ENCODE peak calls at places on chromosomes 6 and 20, in ten cellular contexts. One of them, this sample, is unnamed.

GRCh38 chr6:97215157-97215769 is 67.8 kb downstream of the MMS22L start:
- DNase-seq in naive thymus-derived CD4-positive, alpha-beta T cell: no peak
- DNase-seq in sigmoid colon: no peak
- DNase-seq in ovary: no peak
- DNase-seq in A549: peak
- DNase-seq in mesenchymal stem cell: peak
- DNase-seq in neuronal stem cell: peak
- DNase-seq in GM23248: peak
- DNase-seq in PC-3: peak
- DNase-seq in tibial artery: no peak
- DNase-seq in this sample: no peak

GRCh38 chr6:38533064-38533463 is 106.7 kb downstream of the BTBD9 start:
- DNase-seq in naive thymus-derived CD4-positive, alpha-beta T cell: no peak
- DNase-seq in sigmoid colon: no peak
- DNase-seq in ovary: no peak
- DNase-seq in A549: no peak
- DNase-seq in mesenchymal stem cell: no peak
- DNase-seq in neuronal stem cell: no peak
- DNase-seq in GM23248: no peak
- DNase-seq in PC-3: no peak
- DNase-seq in tibial artery: no peak
- DNase-seq in this sample: no peak

GRCh38 chr6:24403501-24403824 is 727 bp downstream of the MRS2 start:
- DNase-seq in naive thymus-derived CD4-positive, alpha-beta T cell: no peak
- DNase-seq in sigmoid colon: no peak
- DNase-seq in ovary: no peak
- DNase-seq in A549: no peak
- DNase-seq in mesenchymal stem cell: no peak
- DNase-seq in neuronal stem cell: no peak
- DNase-seq in GM23248: no peak
- DNase-seq in PC-3: no peak
- DNase-seq in tibial artery: no peak
- DNase-seq in this sample: no peak

GRCh38 chr6:169101036-169101805 is 152.4 kb downstream of the THBS2 start:
- DNase-seq in naive thymus-derived CD4-positive, alpha-beta T cell: no peak
- DNase-seq in sigmoid colon: no peak
- DNase-seq in ovary: no peak
- DNase-seq in A549: no peak
- DNase-seq in mesenchymal stem cell: no peak
- DNase-seq in neuronal stem cell: no peak
- DNase-seq in GM23248: no peak
- DNase-seq in PC-3: no peak
- DNase-seq in tibial artery: no peak
- DNase-seq in this sample: no peak

GRCh38 chr6:1327630-1328029 is 15.7 kb downstream of the FOXQ1 start:
- DNase-seq in naive thymus-derived CD4-positive, alpha-beta T cell: no peak
- DNase-seq in sigmoid colon: no peak
- DNase-seq in ovary: no peak
- DNase-seq in A549: no peak
- DNase-seq in mesenchymal stem cell: no peak
- DNase-seq in neuronal stem cell: no peak
- DNase-seq in GM23248: peak
- DNase-seq in PC-3: no peak
- DNase-seq in tibial artery: no peak
- DNase-seq in this sample: no peak

GRCh38 chr6:132060591-132060990 is 109.4 kb upstream of the CCN2 start:
- DNase-seq in naive thymus-derived CD4-positive, alpha-beta T cell: no peak
- DNase-seq in sigmoid colon: no peak
- DNase-seq in ovary: no peak
- DNase-seq in A549: peak
- DNase-seq in mesenchymal stem cell: peak
- DNase-seq in neuronal stem cell: no peak
- DNase-seq in GM23248: peak
- DNase-seq in PC-3: peak
- DNase-seq in tibial artery: no peak
- DNase-seq in this sample: no peak

GRCh38 chr20:59151820-59152219 is 11.8 kb upstream of the ZNF831 start:
- DNase-seq in naive thymus-derived CD4-positive, alpha-beta T cell: no peak
- DNase-seq in sigmoid colon: no peak
- DNase-seq in ovary: no peak
- DNase-seq in A549: no peak
- DNase-seq in mesenchymal stem cell: no peak
- DNase-seq in neuronal stem cell: no peak
- DNase-seq in GM23248: no peak
- DNase-seq in PC-3: no peak
- DNase-seq in tibial artery: no peak
- DNase-seq in this sample: no peak

GRCh38 chr20:54174452-54175175 is 828 bp upstream of the CYP24A1 start:
- DNase-seq in naive thymus-derived CD4-positive, alpha-beta T cell: no peak
- DNase-seq in sigmoid colon: no peak
- DNase-seq in ovary: no peak
- DNase-seq in A549: peak
- DNase-seq in mesenchymal stem cell: no peak
- DNase-seq in neuronal stem cell: peak
- DNase-seq in GM23248: no peak
- DNase-seq in PC-3: peak
- DNase-seq in tibial artery: no peak
- DNase-seq in this sample: no peak

GRCh38 chr20:37934634-37935010 is 31.7 kb downstream of the VSTM2L start:
- DNase-seq in naive thymus-derived CD4-positive, alpha-beta T cell: no peak
- DNase-seq in sigmoid colon: no peak
- DNase-seq in ovary: no peak
- DNase-seq in A549: no peak
- DNase-seq in mesenchymal stem cell: no peak
- DNase-seq in neuronal stem cell: no peak
- DNase-seq in GM23248: no peak
- DNase-seq in PC-3: no peak
- DNase-seq in tibial artery: no peak
- DNase-seq in this sample: no peak

GRCh38 chr20:2626853-2627541 is 25.4 kb upstream of the NOP56 start:
- DNase-seq in naive thymus-derived CD4-positive, alpha-beta T cell: no peak
- DNase-seq in sigmoid colon: no peak
- DNase-seq in ovary: no peak
- DNase-seq in A549: peak
- DNase-seq in mesenchymal stem cell: peak
- DNase-seq in neuronal stem cell: no peak
- DNase-seq in GM23248: peak
- DNase-seq in PC-3: peak
- DNase-seq in tibial artery: no peak
- DNase-seq in this sample: no peak

GRCh38 chr20:11814276-11814675 is 103.4 kb upstream of the BTBD3 start:
- DNase-seq in naive thymus-derived CD4-positive, alpha-beta T cell: no peak
- DNase-seq in sigmoid colon: no peak
- DNase-seq in ovary: no peak
- DNase-seq in A549: no peak
- DNase-seq in mesenchymal stem cell: peak
- DNase-seq in neuronal stem cell: no peak
- DNase-seq in GM23248: peak
- DNase-seq in PC-3: peak
- DNase-seq in tibial artery: no peak
- DNase-seq in this sample: no peak

DNA sequence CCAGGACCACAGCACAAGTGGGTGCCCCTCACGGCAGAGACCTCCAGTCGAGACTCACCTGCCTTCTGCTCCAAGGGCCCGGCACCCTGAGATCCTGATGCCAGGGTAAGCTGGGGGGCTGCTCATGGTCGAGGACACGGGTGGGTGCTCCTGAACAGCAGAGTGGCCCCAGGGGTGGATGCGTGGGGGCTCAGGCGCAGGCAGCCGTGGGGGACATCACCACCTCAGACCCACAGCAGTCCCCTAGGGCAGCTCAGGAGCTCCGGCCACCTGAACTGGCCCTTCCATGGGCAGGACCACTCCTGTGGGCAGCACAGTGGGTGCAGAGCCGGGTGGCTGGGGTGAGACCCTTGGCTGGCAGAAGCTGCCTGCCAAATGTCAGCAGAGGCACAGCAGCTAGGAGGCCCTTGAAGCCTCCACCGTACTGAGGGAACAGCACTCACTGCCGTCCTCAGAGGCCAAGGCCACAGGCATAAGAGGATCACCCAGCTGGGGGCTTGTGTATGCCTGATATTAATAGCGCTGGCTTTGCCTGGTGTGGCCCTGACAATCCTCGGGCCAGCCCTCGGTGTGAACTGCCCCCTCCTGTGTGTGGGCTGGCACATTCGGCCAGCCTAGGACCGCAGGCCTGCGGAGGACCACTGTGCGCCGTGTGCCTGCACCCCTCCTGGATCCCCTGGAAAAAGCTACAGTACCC is 5.4 kb downstream of the UCKL1 start:
- DNase-seq in naive thymus-derived CD4-positive, alpha-beta T cell: no peak
- DNase-seq in sigmoid colon: no peak
- DNase-seq in ovary: peak
- DNase-seq in A549: no peak
- DNase-seq in mesenchymal stem cell: no peak
- DNase-seq in neuronal stem cell: no peak
- DNase-seq in GM23248: no peak
- DNase-seq in PC-3: no peak
- DNase-seq in tibial artery: no peak
- DNase-seq in this sample: no peak
- H3K27ac ChIP-seq in naive thymus-derived CD4-positive, alpha-beta T cell: no peak
- H3K27ac ChIP-seq in sigmoid colon: peak
- H3K27ac ChIP-seq in ovary: peak
- H3K27ac ChIP-seq in A549: no peak
- H3K27ac ChIP-seq in mesenchymal stem cell: no peak
- H3K27ac ChIP-seq in neuronal stem cell: no peak
- H3K27ac ChIP-seq in GM23248: no peak
- H3K27ac ChIP-seq in PC-3: no peak
- H3K27ac ChIP-seq in tibial artery: peak
- H3K27ac ChIP-seq in this sample: peak

GRCh38 chr20:4434681-4435080 is 287.0 kb upstream of the PRND start:
- DNase-seq in naive thymus-derived CD4-positive, alpha-beta T cell: no peak
- DNase-seq in sigmoid colon: no peak
- DNase-seq in ovary: no peak
- DNase-seq in A549: no peak
- DNase-seq in mesenchymal stem cell: no peak
- DNase-seq in neuronal stem cell: no peak
- DNase-seq in GM23248: peak
- DNase-seq in PC-3: no peak
- DNase-seq in tibial artery: no peak
- DNase-seq in this sample: no peak
- H3K27ac ChIP-seq in naive thymus-derived CD4-positive, alpha-beta T cell: no peak
- H3K27ac ChIP-seq in sigmoid colon: no peak
- H3K27ac ChIP-seq in ovary: no peak
- H3K27ac ChIP-seq in A549: no peak
- H3K27ac ChIP-seq in mesenchymal stem cell: no peak
- H3K27ac ChIP-seq in neuronal stem cell: no peak
- H3K27ac ChIP-seq in GM23248: peak
- H3K27ac ChIP-seq in PC-3: no peak
- H3K27ac ChIP-seq in tibial artery: no peak
- H3K27ac ChIP-seq in this sample: no peak

GRCh38 chr6:166004491-166005275 is 163.0 kb downstream of the TBXT start:
- DNase-seq in naive thymus-derived CD4-positive, alpha-beta T cell: no peak
- DNase-seq in sigmoid colon: no peak
- DNase-seq in ovary: no peak
- DNase-seq in A549: no peak
- DNase-seq in mesenchymal stem cell: no peak
- DNase-seq in neuronal stem cell: no peak
- DNase-seq in GM23248: no peak
- DNase-seq in PC-3: no peak
- DNase-seq in tibial artery: no peak
- DNase-seq in this sample: no peak

GRCh38 chr6:166001359-166001758 is 166.3 kb downstream of the TBXT start:
- DNase-seq in naive thymus-derived CD4-positive, alpha-beta T cell: no peak
- DNase-seq in sigmoid colon: no peak
- DNase-seq in ovary: no peak
- DNase-seq in A549: no peak
- DNase-seq in mesenchymal stem cell: no peak
- DNase-seq in neuronal stem cell: no peak
- DNase-seq in GM23248: no peak
- DNase-seq in PC-3: no peak
- DNase-seq in tibial artery: no peak
- DNase-seq in this sample: no peak

GRCh38 chr6:166003569-166003968 is 164.1 kb downstream of the TBXT start:
- DNase-seq in naive thymus-derived CD4-positive, alpha-beta T cell: no peak
- DNase-seq in sigmoid colon: no peak
- DNase-seq in ovary: no peak
- DNase-seq in A549: no peak
- DNase-seq in mesenchymal stem cell: peak
- DNase-seq in neuronal stem cell: no peak
- DNase-seq in GM23248: no peak
- DNase-seq in PC-3: no peak
- DNase-seq in tibial artery: no peak
- DNase-seq in this sample: no peak

GRCh38 chr6:165998072-165998471 is 169.6 kb downstream of the TBXT start:
- DNase-seq in naive thymus-derived CD4-positive, alpha-beta T cell: no peak
- DNase-seq in sigmoid colon: no peak
- DNase-seq in ovary: no peak
- DNase-seq in A549: no peak
- DNase-seq in mesenchymal stem cell: no peak
- DNase-seq in neuronal stem cell: no peak
- DNase-seq in GM23248: no peak
- DNase-seq in PC-3: no peak
- DNase-seq in tibial artery: no peak
- DNase-seq in this sample: no peak

DNA sequence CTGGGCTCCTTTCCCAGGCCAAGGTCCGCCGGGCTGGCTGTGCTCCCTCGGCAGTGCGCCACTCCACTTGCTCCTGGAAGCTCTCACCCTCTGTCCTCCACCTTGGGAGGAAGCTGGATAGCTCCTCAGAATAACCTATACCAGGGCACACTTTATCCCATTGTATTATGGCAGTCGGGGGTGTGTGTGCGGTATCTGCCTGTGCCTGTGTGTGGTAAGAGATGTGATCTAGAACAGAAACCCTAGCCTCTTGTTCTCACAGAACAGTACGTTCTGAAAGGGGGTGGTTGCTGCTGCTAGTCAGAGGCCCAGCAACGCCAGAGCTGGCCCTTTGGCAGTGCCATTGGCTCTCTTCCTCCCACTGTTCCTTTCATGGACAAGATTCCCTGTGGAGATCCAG is 168.4 kb downstream of the TBXT start:
- DNase-seq in naive thymus-derived CD4-positive, alpha-beta T cell: no peak
- DNase-seq in sigmoid colon: no peak
- DNase-seq in ovary: no peak
- DNase-seq in A549: no peak
- DNase-seq in mesenchymal stem cell: no peak
- DNase-seq in neuronal stem cell: no peak
- DNase-seq in GM23248: no peak
- DNase-seq in PC-3: no peak
- DNase-seq in tibial artery: no peak
- DNase-seq in this sample: no peak
- H3K27ac ChIP-seq in naive thymus-derived CD4-positive, alpha-beta T cell: no peak
- H3K27ac ChIP-seq in sigmoid colon: no peak
- H3K27ac ChIP-seq in ovary: no peak
- H3K27ac ChIP-seq in A549: peak
- H3K27ac ChIP-seq in mesenchymal stem cell: no peak
- H3K27ac ChIP-seq in neuronal stem cell: no peak
- H3K27ac ChIP-seq in GM23248: no peak
- H3K27ac ChIP-seq in PC-3: no peak
- H3K27ac ChIP-seq in tibial artery: no peak
- H3K27ac ChIP-seq in this sample: no peak

DNA sequence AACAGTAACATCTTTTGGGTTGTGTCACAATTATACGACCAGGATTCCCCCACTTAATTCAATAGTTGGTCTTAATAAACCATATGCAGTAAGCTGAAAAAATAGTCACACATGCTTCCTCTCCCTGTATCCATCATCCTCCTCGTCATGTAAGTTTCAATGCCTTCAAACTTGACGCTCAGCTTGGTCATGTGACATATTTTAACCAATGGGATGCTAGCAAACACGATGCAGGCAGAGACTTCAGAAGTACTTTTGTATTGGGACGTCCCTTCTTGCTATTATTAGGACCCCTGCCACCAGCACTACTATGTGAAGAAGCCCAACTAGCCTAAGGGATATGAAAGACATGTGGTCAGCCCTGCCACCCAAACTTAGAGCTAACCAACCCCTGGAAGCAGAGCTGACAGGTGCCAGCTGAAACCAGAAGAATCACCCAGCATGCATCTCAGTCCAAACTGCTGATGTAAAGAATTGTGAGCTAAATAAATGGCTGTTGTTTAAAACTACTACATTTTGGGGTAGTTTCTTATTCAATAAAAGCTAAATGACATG is 49.3 kb downstream of the CGA start:
- DNase-seq in naive thymus-derived CD4-positive, alpha-beta T cell: no peak
- DNase-seq in sigmoid colon: no peak
- DNase-seq in ovary: no peak
- DNase-seq in A549: peak
- DNase-seq in mesenchymal stem cell: no peak
- DNase-seq in neuronal stem cell: no peak
- DNase-seq in GM23248: no peak
- DNase-seq in PC-3: no peak
- DNase-seq in tibial artery: no peak
- DNase-seq in this sample: peak
- H3K27ac ChIP-seq in naive thymus-derived CD4-positive, alpha-beta T cell: no peak
- H3K27ac ChIP-seq in sigmoid colon: no peak
- H3K27ac ChIP-seq in ovary: no peak
- H3K27ac ChIP-seq in A549: no peak
- H3K27ac ChIP-seq in mesenchymal stem cell: no peak
- H3K27ac ChIP-seq in neuronal stem cell: no peak
- H3K27ac ChIP-seq in GM23248: no peak
- H3K27ac ChIP-seq in PC-3: no peak
- H3K27ac ChIP-seq in tibial artery: no peak
- H3K27ac ChIP-seq in this sample: peak